ENCODE peak calls at places on chromosomes 1 and 21, in ten cellular contexts. B is body of pancreas; G is heart right ventricle; Y is GM23248; D is endothelial cell of umbilical vein; H is small intestine; M is adrenal gland; P is naive thymus-derived CD4-positive, alpha-beta T cell; V is upper lobe of left lung; T is CD8-positive, alpha-beta memory T cell. I is an unnamed sample. For H3K9me3 and H3K4me1, the result is how much of the 10 kb centered on the place peaks cover.

GRCh38 chr1:206816390-206817287 is 44.3 kb upstream of the IL10 start:
- DNase-seq in B (peak), G (no peak), Y (peak), D (no peak), H (peak), M (no peak), P (no peak), V (no peak), T (peak), I (no peak)

GRCh38 chr1:186793582-186793927 is 35.2 kb upstream of the PLA2G4A start:
- DNase-seq in B (no peak), G (no peak), Y (no peak), D (no peak), H (no peak), M (no peak), P (no peak), V (no peak), T (no peak), I (no peak)

GRCh38 chr1:204653590-204654340 is 31.8 kb downstream of the LRRN2 start:
- DNase-seq in B (no peak), G (no peak), Y (no peak), D (no peak), H (no peak), M (no peak), P (no peak), V (no peak), T (no peak), I (no peak)

GRCh38 chr1:59833991-59834390 is 19.2 kb downstream of the HOOK1 start:
- DNase-seq in B (no peak), G (no peak), Y (no peak), D (no peak), H (no peak), M (no peak), P (no peak), V (no peak), T (no peak), I (no peak)

GRCh38 chr1:203584040-203584439 is 42.6 kb upstream of the ATP2B4 start:
- DNase-seq in B (no peak), G (no peak), Y (peak), D (no peak), H (no peak), M (no peak), P (no peak), V (no peak), T (no peak), I (no peak)

GRCh38 chr1:68128820-68129219 is 78.4 kb upstream of the DIRAS3 start:
- DNase-seq in B (no peak), G (peak), Y (no peak), D (no peak), H (no peak), M (no peak), P (no peak), V (no peak), T (no peak), I (no peak)

GRCh38 chr21:34076835-34077234 is 3.5 kb downstream of the MRPS6 start:
- DNase-seq in B (no peak), G (no peak), Y (no peak), D (no peak), H (no peak), M (no peak), P (no peak), V (no peak), T (no peak), I (no peak)

GRCh38 chr1:211735208-211736170 is 60.1 kb upstream of the NEK2 start:
- DNase-seq in B (peak), G (no peak), Y (peak), D (peak), H (peak), M (peak), P (no peak), V (no peak), T (no peak), I (peak)

GRCh38 chr1:24526940-24527542 is 24.4 kb downstream of the RCAN3 start:
- DNase-seq in B (peak), G (no peak), Y (peak), D (peak), H (peak), M (no peak), P (no peak), V (no peak), T (peak), I (peak)

GRCh38 chr1:222754386-222755139 is 17.6 kb downstream of the FAM177B start:
- DNase-seq in B (peak), G (peak), Y (peak), D (no peak), H (no peak), M (no peak), P (no peak), V (no peak), T (no peak), I (no peak)

GRCh38 chr1:155186266-155186954 is 12.8 kb downstream of the TRIM46 start:
- DNase-seq in B (peak), G (no peak), Y (no peak), D (no peak), H (peak), M (no peak), P (no peak), V (no peak), T (no peak), I (peak)

GRCh38 chr1:88210088-88210825 is 473.8 kb upstream of the PKN2 start:
- DNase-seq in B (no peak), G (no peak), Y (no peak), D (peak), H (peak), M (no peak), P (no peak), V (no peak), T (no peak), I (no peak)

GRCh38 chr1:4170953-4171352 is 270.9 kb upstream of the C1orf174 start:
- DNase-seq in B (no peak), G (no peak), Y (no peak), D (no peak), H (no peak), M (no peak), P (no peak), V (no peak), T (no peak), I (no peak)

GRCh38 chr1:15708486-15709137 is 24.5 kb downstream of the PLEKHM2 start:
- DNase-seq in B (no peak), G (no peak), Y (no peak), D (no peak), H (no peak), M (no peak), P (no peak), V (no peak), T (no peak), I (no peak)

GRCh38 chr1:24849653-24850295 is 80.3 kb downstream of the RUNX3 start:
- DNase-seq in B (no peak), G (no peak), Y (peak), D (peak), H (peak), M (no peak), P (no peak), V (no peak), T (no peak), I (peak)

GRCh38 chr1:215835951-215836350 is 268.8 kb downstream of the KCTD3 start:
- DNase-seq in B (no peak), G (no peak), Y (peak), D (no peak), H (no peak), M (no peak), P (no peak), V (no peak), T (no peak), I (no peak)

GRCh38 chr1:55015731-55016620 is 17.2 kb downstream of the BSND start:
- DNase-seq in B (no peak), G (no peak), Y (peak), D (no peak), H (no peak), M (no peak), P (no peak), V (no peak), T (no peak), I (no peak)

GRCh38 chr1:226627924-226628623 is 79.5 kb downstream of the STUM start:
- DNase-seq in B (no peak), G (no peak), Y (no peak), D (no peak), H (no peak), M (no peak), P (no peak), V (no peak), T (no peak), I (no peak)

GRCh38 chr1:25912076-25912831 is 6.0 kb upstream of the STMN1 start:
- DNase-seq in B (no peak), G (no peak), Y (peak), D (peak), H (no peak), M (no peak), P (no peak), V (no peak), T (no peak), I (no peak)

GRCh38 chr1:7687411-7687810 is 83.7 kb upstream of the VAMP3 start:
- DNase-seq in B (no peak), G (no peak), Y (no peak), D (no peak), H (no peak), M (no peak), P (no peak), V (no peak), T (no peak), I (no peak)

GRCh38 chr1:244353572-244354091 is 98.1 kb downstream of the ADSS2 start:
- DNase-seq in B (peak), G (peak), Y (peak), D (peak), H (peak), M (peak), P (no peak), V (no peak), T (no peak), I (peak)

GRCh38 chr1:223244366-223245103 is 101.5 kb upstream of the TLR5 start:
- DNase-seq in B (no peak), G (no peak), Y (peak), D (peak), H (no peak), M (peak), P (no peak), V (no peak), T (no peak), I (no peak)

GRCh38 chr1:95653598-95653997 is 419.6 kb downstream of the RWDD3 start:
- DNase-seq in B (no peak), G (no peak), Y (no peak), D (no peak), H (no peak), M (no peak), P (no peak), V (no peak), T (no peak), I (no peak)

GRCh38 chr1:227999056-227999930 is 7.5 kb upstream of the WNT3A start:
- DNase-seq in B (peak), G (peak), Y (peak), D (peak), H (peak), M (peak), P (peak), V (no peak), T (peak), I (peak)

GRCh38 chr1:243286409-243287127 is 30.7 kb downstream of the SDCCAG8 start:
- DNase-seq in B (no peak), G (no peak), Y (peak), D (peak), H (no peak), M (no peak), P (no peak), V (no peak), T (no peak), I (no peak)

GRCh38 chr1:44707959-44708831 is 22.8 kb downstream of the RNU5D-1 start:
- DNase-seq in B (peak), G (no peak), Y (peak), D (peak), H (peak), M (no peak), P (no peak), V (no peak), T (no peak), I (peak)

GRCh38 chr1:119440908-119441307 is 26.0 kb downstream of the HSD3B2 start:
- DNase-seq in B (no peak), G (no peak), Y (no peak), D (no peak), H (no peak), M (no peak), P (no peak), V (no peak), T (no peak), I (no peak)

GRCh38 chr1:167993720-167994119 is 56.8 kb upstream of the MPC2 start:
- DNase-seq in B (no peak), G (no peak), Y (no peak), D (no peak), H (no peak), M (no peak), P (no peak), V (no peak), T (no peak), I (no peak)

GRCh38 chr1:86753700-86754099 is 49.3 kb downstream of the SH3GLB1 start:
- DNase-seq in B (no peak), G (no peak), Y (peak), D (peak), H (no peak), M (no peak), P (no peak), V (no peak), T (no peak), I (no peak)

GRCh38 chr21:44994016-44994365 is 54.2 kb downstream of the SLX9 start:
- DNase-seq in B (peak), G (peak), Y (no peak), D (no peak), H (no peak), M (no peak), P (no peak), V (peak), T (no peak), I (no peak)

GRCh38 chr21:45356653-45357435 is 48.1 kb upstream of the COL18A1 start:
- DNase-seq in B (no peak), G (peak), Y (no peak), D (peak), H (peak), M (no peak), P (no peak), V (no peak), T (no peak), I (no peak)

GRCh38 chr21:36379236-36379635 is 6.0 kb upstream of the CHAF1B start:
- DNase-seq in B (no peak), G (no peak), Y (peak), D (no peak), H (no peak), M (no peak), P (no peak), V (no peak), T (no peak), I (no peak)

GRCh38 chr1:182192215-182192614 is 130.7 kb upstream of the ZNF648 start:
- DNase-seq in B (no peak), G (no peak), Y (no peak), D (no peak), H (no peak), M (no peak), P (no peak), V (no peak), T (no peak), I (no peak)

GRCh38 chr1:214281902-214282695 is 1.1 kb downstream of the SMYD2 start:
- DNase-seq in B (peak), G (peak), Y (peak), D (no peak), H (peak), M (peak), P (no peak), V (no peak), T (no peak), I (peak)

GRCh38 chr1:78607334-78607927 is 12.8 kb upstream of the IFI44L start:
- DNase-seq in B (no peak), G (no peak), Y (peak), D (peak), H (no peak), M (no peak), P (no peak), V (no peak), T (no peak), I (no peak)

GRCh38 chr1:169312084-169312954 is 55.3 kb downstream of the NME7 start:
- DNase-seq in B (no peak), G (no peak), Y (peak), D (peak), H (peak), M (no peak), P (no peak), V (no peak), T (peak), I (no peak)

GRCh38 chr1:240883490-240883889 is 271.5 kb upstream of the GREM2 start:
- DNase-seq in B (no peak), G (no peak), Y (no peak), D (no peak), H (no peak), M (no peak), P (no peak), V (no peak), T (no peak), I (no peak)

GRCh38 chr1:203702130-203702577 is 62.8 kb upstream of the LAX1 start:
- DNase-seq in B (peak), G (no peak), Y (peak), D (peak), H (peak), M (peak), P (peak), V (no peak), T (peak), I (peak)

GRCh38 chr1:23198373-23198772 is 18.9 kb downstream of the HTR1D start:
- DNase-seq in B (no peak), G (no peak), Y (peak), D (peak), H (no peak), M (no peak), P (no peak), V (no peak), T (no peak), I (no peak)

GRCh38 chr1:180732866-180733265 is 101.0 kb downstream of the XPR1 start:
- DNase-seq in B (no peak), G (no peak), Y (no peak), D (no peak), H (no peak), M (no peak), P (no peak), V (peak), T (no peak), I (no peak)
- H3K9me3 ChIP-seq in B (under half), G (half or more), Y (under half), D (under half), H (under half), M (under half), P (under half), V (under half), T (under half), I (under half)

DNA sequence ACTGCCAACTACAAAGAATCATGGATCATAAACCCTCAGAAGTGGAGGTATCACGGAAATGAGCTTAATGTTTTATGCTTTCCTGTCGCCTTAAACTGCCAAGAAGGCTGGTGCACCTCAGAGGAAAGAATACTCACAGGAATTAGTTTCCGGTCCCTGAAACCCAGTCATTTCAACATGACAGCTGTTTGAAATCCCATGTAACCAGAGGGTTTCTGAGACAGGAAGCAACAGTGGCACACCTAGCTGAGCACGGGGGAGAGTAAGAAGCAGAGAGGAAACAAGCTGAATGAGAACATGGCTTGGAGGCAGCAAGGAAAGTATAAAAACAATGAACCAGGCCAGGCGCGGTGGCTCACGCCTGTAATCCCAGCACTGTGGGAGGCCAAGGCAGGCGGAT is 3.9 kb downstream of the JAK1 start:
- DNase-seq in B (peak), G (no peak), Y (no peak), D (no peak), H (no peak), M (no peak), P (no peak), V (no peak), T (peak), I (no peak)
- H3K4me1 ChIP-seq in B (under half), G (under half), Y (under half), D (under half), H (under half), M (under half), P (half or more), V (under half), T (half or more), I (under half)

DNA sequence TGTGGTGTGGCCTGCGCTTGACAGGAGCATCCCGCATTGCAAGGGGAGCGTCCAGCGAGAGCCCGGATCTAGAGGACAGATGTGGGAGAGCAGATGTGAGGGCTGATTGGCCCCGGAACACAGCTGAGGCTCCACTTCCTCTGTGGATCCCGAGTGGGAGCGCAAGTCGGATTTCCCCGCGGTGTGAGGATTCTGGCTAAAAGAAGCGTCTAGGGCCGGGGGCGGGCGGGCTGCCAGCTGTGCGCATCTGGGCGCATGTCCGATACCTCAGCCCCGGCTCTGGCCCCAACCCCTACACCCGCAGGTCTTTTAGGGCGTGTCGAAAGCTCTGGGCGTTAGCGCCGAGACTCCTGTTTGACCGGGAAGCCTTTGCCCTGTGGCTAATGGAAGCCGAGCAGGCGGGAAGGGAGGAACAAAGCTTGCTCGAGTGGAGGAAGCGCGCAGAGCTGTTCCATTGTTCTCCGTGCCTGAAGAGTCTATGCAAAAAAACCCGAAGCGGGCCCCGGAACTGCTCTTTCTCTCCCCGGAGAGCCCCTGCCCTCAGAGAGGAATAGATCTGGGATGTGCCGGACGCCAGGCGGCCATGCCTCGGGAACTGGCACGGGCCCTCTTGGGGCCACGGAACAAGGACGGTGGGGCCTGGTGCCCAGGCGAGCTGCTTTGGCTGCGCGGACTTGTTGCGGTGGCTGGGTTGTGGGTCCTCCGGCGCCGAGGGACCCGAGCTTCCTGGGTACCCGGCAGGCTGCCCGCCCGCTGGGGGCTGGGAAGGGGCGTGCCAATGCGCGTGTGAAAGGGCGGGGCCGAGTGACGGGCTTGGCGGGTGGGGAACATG is 111.1 kb downstream of the NAV1 start:
- DNase-seq in B (peak), G (peak), Y (peak), D (peak), H (peak), M (peak), P (no peak), V (peak), T (no peak), I (peak)
- H3K4me3 ChIP-seq in B (no peak), G (peak), Y (peak), D (peak), H (peak), M (peak), P (no peak), V (peak), T (no peak), I (peak)

DNA sequence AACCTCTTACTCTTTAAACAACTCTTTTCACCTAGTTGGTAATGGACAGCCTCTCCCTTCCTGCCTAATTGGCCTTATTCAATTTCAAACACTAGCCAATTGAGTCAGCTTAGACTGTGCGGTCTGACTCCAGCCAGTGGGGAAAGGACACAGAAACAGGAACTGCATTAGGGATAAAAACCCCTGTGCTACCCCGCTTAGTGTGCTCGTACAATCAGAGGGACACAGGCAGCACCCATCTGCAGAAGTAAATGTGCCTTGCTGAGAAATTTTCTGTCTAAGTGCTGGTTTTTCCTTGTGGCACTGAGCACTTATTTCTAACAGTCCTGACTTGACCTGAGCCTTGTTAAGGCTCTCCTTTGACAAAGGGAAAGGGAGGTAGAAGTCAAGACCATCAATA is 6.0 kb upstream of the CD2 start:
- DNase-seq in B (no peak), G (no peak), Y (no peak), D (no peak), H (no peak), M (no peak), P (no peak), V (no peak), T (no peak), I (no peak)
- H3K9me3 ChIP-seq in B (under half), G (under half), Y (under half), D (under half), H (under half), M (under half), P (under half), V (under half), T (under half), I (under half)

DNA sequence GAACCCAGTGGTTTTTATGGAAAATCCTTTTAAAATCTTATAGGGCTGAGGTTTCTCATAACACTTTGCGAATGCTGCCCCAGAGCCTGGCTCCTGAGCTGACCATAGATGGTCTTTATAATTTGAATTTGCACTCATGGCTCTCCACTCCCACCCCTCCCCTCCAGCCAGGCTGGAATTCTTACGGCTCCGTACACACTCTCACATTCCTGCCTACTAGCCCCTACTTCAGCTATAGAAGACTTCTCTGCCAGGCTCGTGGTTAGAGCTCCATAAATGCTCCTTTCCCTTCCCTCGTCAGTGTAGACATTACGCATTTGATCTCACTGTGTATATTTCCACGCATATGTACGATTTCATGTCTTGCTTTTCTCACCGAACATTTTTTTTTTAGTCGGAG is 5.4 kb upstream of the HSPG2 start:
- DNase-seq in B (no peak), G (no peak), Y (no peak), D (no peak), H (no peak), M (no peak), P (no peak), V (no peak), T (no peak), I (no peak)
- H3K4me1 ChIP-seq in B (under half), G (half or more), Y (under half), D (half or more), H (under half), M (under half), P (under half), V (under half), T (under half), I (under half)

I was measured in colonic mucosa.